ENCODE peak calls at places on chromosomes 1 and 21, in six cellular contexts. One of them, this sample, is unnamed.

GRCh38 chr1:42966688-42967609 is 8.3 kb upstream of the SLC2A1 start:
- DNase-seq in heart right ventricle: no peak
- DNase-seq in CD4-positive, CD25-positive, alpha-beta regulatory T cell: no peak
- DNase-seq in naive thymus-derived CD4-positive, alpha-beta T cell: no peak
- DNase-seq in effector memory CD4-positive, alpha-beta T cell: no peak
- DNase-seq in right atrium auricular region: no peak
- DNase-seq in this sample: peak

GRCh38 chr1:36091141-36091540 is 2.4 kb downstream of the ADPRS start:
- DNase-seq in naive thymus-derived CD4-positive, alpha-beta T cell: no peak
- DNase-seq in right atrium auricular region: no peak
- DNase-seq in heart right ventricle: no peak
- DNase-seq in effector memory CD4-positive, alpha-beta T cell: no peak
- DNase-seq in CD4-positive, CD25-positive, alpha-beta regulatory T cell: no peak
- DNase-seq in this sample: no peak

GRCh38 chr1:218546314-218546713 is 201.2 kb downstream of the TGFB2 start:
- DNase-seq in effector memory CD4-positive, alpha-beta T cell: no peak
- DNase-seq in CD4-positive, CD25-positive, alpha-beta regulatory T cell: no peak
- DNase-seq in right atrium auricular region: no peak
- DNase-seq in heart right ventricle: no peak
- DNase-seq in naive thymus-derived CD4-positive, alpha-beta T cell: no peak
- DNase-seq in this sample: no peak

GRCh38 chr21:29390778-29391177 is 92.1 kb downstream of the BACH1 start:
- DNase-seq in heart right ventricle: no peak
- DNase-seq in right atrium auricular region: no peak
- DNase-seq in effector memory CD4-positive, alpha-beta T cell: no peak
- DNase-seq in naive thymus-derived CD4-positive, alpha-beta T cell: no peak
- DNase-seq in CD4-positive, CD25-positive, alpha-beta regulatory T cell: no peak
- DNase-seq in this sample: no peak

GRCh38 chr1:6956488-6957159 is 171.4 kb downstream of the CAMTA1 start:
- DNase-seq in effector memory CD4-positive, alpha-beta T cell: no peak
- DNase-seq in right atrium auricular region: no peak
- DNase-seq in CD4-positive, CD25-positive, alpha-beta regulatory T cell: no peak
- DNase-seq in naive thymus-derived CD4-positive, alpha-beta T cell: no peak
- DNase-seq in heart right ventricle: no peak
- DNase-seq in this sample: no peak

GRCh38 chr1:29579821-29580425 is 343.6 kb downstream of the PTPRU start:
- DNase-seq in right atrium auricular region: no peak
- DNase-seq in effector memory CD4-positive, alpha-beta T cell: no peak
- DNase-seq in naive thymus-derived CD4-positive, alpha-beta T cell: no peak
- DNase-seq in CD4-positive, CD25-positive, alpha-beta regulatory T cell: no peak
- DNase-seq in heart right ventricle: no peak
- DNase-seq in this sample: no peak

GRCh38 chr1:10210841-10211804 is 753 bp downstream of the KIF1B start:
- DNase-seq in right atrium auricular region: peak
- DNase-seq in CD4-positive, CD25-positive, alpha-beta regulatory T cell: peak
- DNase-seq in effector memory CD4-positive, alpha-beta T cell: no peak
- DNase-seq in heart right ventricle: peak
- DNase-seq in naive thymus-derived CD4-positive, alpha-beta T cell: no peak
- DNase-seq in this sample: peak

GRCh38 chr1:93777255-93777654 is 95.6 kb upstream of the BCAR3 start:
- DNase-seq in heart right ventricle: no peak
- DNase-seq in effector memory CD4-positive, alpha-beta T cell: no peak
- DNase-seq in CD4-positive, CD25-positive, alpha-beta regulatory T cell: no peak
- DNase-seq in naive thymus-derived CD4-positive, alpha-beta T cell: no peak
- DNase-seq in right atrium auricular region: no peak
- DNase-seq in this sample: no peak

GRCh38 chr1:235426143-235426542 is 58.9 kb downstream of the TBCE start:
- DNase-seq in right atrium auricular region: no peak
- DNase-seq in effector memory CD4-positive, alpha-beta T cell: no peak
- DNase-seq in CD4-positive, CD25-positive, alpha-beta regulatory T cell: no peak
- DNase-seq in heart right ventricle: no peak
- DNase-seq in naive thymus-derived CD4-positive, alpha-beta T cell: no peak
- DNase-seq in this sample: no peak

GRCh38 chr1:212635141-212635601 is 26.6 kb downstream of the ATF3 start:
- DNase-seq in right atrium auricular region: no peak
- DNase-seq in heart right ventricle: no peak
- DNase-seq in CD4-positive, CD25-positive, alpha-beta regulatory T cell: no peak
- DNase-seq in effector memory CD4-positive, alpha-beta T cell: no peak
- DNase-seq in naive thymus-derived CD4-positive, alpha-beta T cell: no peak
- DNase-seq in this sample: no peak

GRCh38 chr21:45281411-45282282 is 6.0 kb downstream of the POFUT2 start:
- DNase-seq in right atrium auricular region: no peak
- DNase-seq in naive thymus-derived CD4-positive, alpha-beta T cell: no peak
- DNase-seq in effector memory CD4-positive, alpha-beta T cell: no peak
- DNase-seq in heart right ventricle: no peak
- DNase-seq in CD4-positive, CD25-positive, alpha-beta regulatory T cell: no peak
- DNase-seq in this sample: no peak

GRCh38 chr1:166590161-166590560 is 249.1 kb upstream of the POGK start:
- DNase-seq in naive thymus-derived CD4-positive, alpha-beta T cell: no peak
- DNase-seq in heart right ventricle: no peak
- DNase-seq in CD4-positive, CD25-positive, alpha-beta regulatory T cell: no peak
- DNase-seq in effector memory CD4-positive, alpha-beta T cell: no peak
- DNase-seq in right atrium auricular region: no peak
- DNase-seq in this sample: no peak

GRCh38 chr21:16055012-16055411 is 325.2 kb downstream of the USP25 start:
- DNase-seq in right atrium auricular region: no peak
- DNase-seq in heart right ventricle: no peak
- DNase-seq in naive thymus-derived CD4-positive, alpha-beta T cell: no peak
- DNase-seq in CD4-positive, CD25-positive, alpha-beta regulatory T cell: no peak
- DNase-seq in effector memory CD4-positive, alpha-beta T cell: no peak
- DNase-seq in this sample: no peak

GRCh38 chr1:247517795-247518612 is 18.2 kb downstream of the OR2C3 start:
- DNase-seq in CD4-positive, CD25-positive, alpha-beta regulatory T cell: no peak
- DNase-seq in naive thymus-derived CD4-positive, alpha-beta T cell: no peak
- DNase-seq in effector memory CD4-positive, alpha-beta T cell: no peak
- DNase-seq in right atrium auricular region: no peak
- DNase-seq in heart right ventricle: no peak
- DNase-seq in this sample: peak

GRCh38 chr1:99598738-99599411 is 47.0 kb upstream of the PALMD start:
- DNase-seq in naive thymus-derived CD4-positive, alpha-beta T cell: no peak
- DNase-seq in effector memory CD4-positive, alpha-beta T cell: no peak
- DNase-seq in heart right ventricle: no peak
- DNase-seq in CD4-positive, CD25-positive, alpha-beta regulatory T cell: no peak
- DNase-seq in right atrium auricular region: no peak
- DNase-seq in this sample: no peak

GRCh38 chr1:40861227-40862003 is 748 bp downstream of the CITED4 start:
- DNase-seq in effector memory CD4-positive, alpha-beta T cell: no peak
- DNase-seq in CD4-positive, CD25-positive, alpha-beta regulatory T cell: peak
- DNase-seq in right atrium auricular region: no peak
- DNase-seq in heart right ventricle: peak
- DNase-seq in naive thymus-derived CD4-positive, alpha-beta T cell: peak
- DNase-seq in this sample: peak

GRCh38 chr1:229714964-229715603 is 89.0 kb downstream of the URB2 start:
- DNase-seq in CD4-positive, CD25-positive, alpha-beta regulatory T cell: peak
- DNase-seq in right atrium auricular region: no peak
- DNase-seq in naive thymus-derived CD4-positive, alpha-beta T cell: no peak
- DNase-seq in effector memory CD4-positive, alpha-beta T cell: peak
- DNase-seq in heart right ventricle: no peak
- DNase-seq in this sample: no peak

GRCh38 chr1:41454406-41454805 is 30.1 kb downstream of the EDN2 start:
- DNase-seq in effector memory CD4-positive, alpha-beta T cell: no peak
- DNase-seq in naive thymus-derived CD4-positive, alpha-beta T cell: no peak
- DNase-seq in heart right ventricle: no peak
- DNase-seq in CD4-positive, CD25-positive, alpha-beta regulatory T cell: no peak
- DNase-seq in right atrium auricular region: no peak
- DNase-seq in this sample: no peak

GRCh38 chr1:216722841-216723240 is 388 bp downstream of the ESRRG start:
- DNase-seq in right atrium auricular region: no peak
- DNase-seq in naive thymus-derived CD4-positive, alpha-beta T cell: no peak
- DNase-seq in heart right ventricle: no peak
- DNase-seq in effector memory CD4-positive, alpha-beta T cell: no peak
- DNase-seq in CD4-positive, CD25-positive, alpha-beta regulatory T cell: no peak
- DNase-seq in this sample: no peak

GRCh38 chr1:24108334-24109165 is 3.4 kb downstream of the MYOM3 start:
- DNase-seq in CD4-positive, CD25-positive, alpha-beta regulatory T cell: no peak
- DNase-seq in right atrium auricular region: no peak
- DNase-seq in heart right ventricle: no peak
- DNase-seq in effector memory CD4-positive, alpha-beta T cell: no peak
- DNase-seq in naive thymus-derived CD4-positive, alpha-beta T cell: no peak
- DNase-seq in this sample: no peak

GRCh38 chr1:96366516-96366915 is 355.1 kb upstream of the PTBP2 start:
- DNase-seq in heart right ventricle: no peak
- DNase-seq in right atrium auricular region: no peak
- DNase-seq in effector memory CD4-positive, alpha-beta T cell: no peak
- DNase-seq in naive thymus-derived CD4-positive, alpha-beta T cell: no peak
- DNase-seq in CD4-positive, CD25-positive, alpha-beta regulatory T cell: no peak
- DNase-seq in this sample: no peak

GRCh38 chr1:53568540-53568939 is 109.3 kb downstream of the DMRTB1 start:
- DNase-seq in effector memory CD4-positive, alpha-beta T cell: no peak
- DNase-seq in heart right ventricle: no peak
- DNase-seq in right atrium auricular region: no peak
- DNase-seq in naive thymus-derived CD4-positive, alpha-beta T cell: no peak
- DNase-seq in CD4-positive, CD25-positive, alpha-beta regulatory T cell: no peak
- DNase-seq in this sample: no peak

GRCh38 chr1:211153932-211154331 is 20.0 kb upstream of the KCNH1 start:
- DNase-seq in right atrium auricular region: no peak
- DNase-seq in effector memory CD4-positive, alpha-beta T cell: no peak
- DNase-seq in naive thymus-derived CD4-positive, alpha-beta T cell: no peak
- DNase-seq in CD4-positive, CD25-positive, alpha-beta regulatory T cell: no peak
- DNase-seq in heart right ventricle: no peak
- DNase-seq in this sample: no peak

GRCh38 chr21:14533555-14534400 is 12.3 kb downstream of the SAMSN1 start:
- DNase-seq in CD4-positive, CD25-positive, alpha-beta regulatory T cell: peak
- DNase-seq in right atrium auricular region: no peak
- DNase-seq in effector memory CD4-positive, alpha-beta T cell: peak
- DNase-seq in naive thymus-derived CD4-positive, alpha-beta T cell: no peak
- DNase-seq in heart right ventricle: no peak
- DNase-seq in this sample: no peak

GRCh38 chr21:18350216-18350615 is 53.4 kb downstream of the TMPRSS15 start:
- DNase-seq in right atrium auricular region: no peak
- DNase-seq in heart right ventricle: no peak
- DNase-seq in naive thymus-derived CD4-positive, alpha-beta T cell: no peak
- DNase-seq in effector memory CD4-positive, alpha-beta T cell: no peak
- DNase-seq in CD4-positive, CD25-positive, alpha-beta regulatory T cell: no peak
- DNase-seq in this sample: no peak

GRCh38 chr21:44926364-44927101 is 5.8 kb upstream of the ITGB2 start:
- DNase-seq in heart right ventricle: no peak
- DNase-seq in right atrium auricular region: no peak
- DNase-seq in effector memory CD4-positive, alpha-beta T cell: peak
- DNase-seq in CD4-positive, CD25-positive, alpha-beta regulatory T cell: peak
- DNase-seq in naive thymus-derived CD4-positive, alpha-beta T cell: peak
- DNase-seq in this sample: peak

GRCh38 chr21:44829507-44830092 is 11.7 kb upstream of the SUMO3 start:
- DNase-seq in naive thymus-derived CD4-positive, alpha-beta T cell: no peak
- DNase-seq in effector memory CD4-positive, alpha-beta T cell: no peak
- DNase-seq in right atrium auricular region: no peak
- DNase-seq in heart right ventricle: no peak
- DNase-seq in CD4-positive, CD25-positive, alpha-beta regulatory T cell: no peak
- DNase-seq in this sample: no peak

GRCh38 chr21:42459065-42459430 is 37.0 kb downstream of the RSPH1 start:
- DNase-seq in right atrium auricular region: no peak
- DNase-seq in effector memory CD4-positive, alpha-beta T cell: no peak
- DNase-seq in heart right ventricle: no peak
- DNase-seq in CD4-positive, CD25-positive, alpha-beta regulatory T cell: no peak
- DNase-seq in naive thymus-derived CD4-positive, alpha-beta T cell: no peak
- DNase-seq in this sample: no peak

GRCh38 chr1:40316595-40317393 is at the start of gene COL9A2:
- DNase-seq in naive thymus-derived CD4-positive, alpha-beta T cell: peak
- DNase-seq in right atrium auricular region: no peak
- DNase-seq in CD4-positive, CD25-positive, alpha-beta regulatory T cell: peak
- DNase-seq in heart right ventricle: no peak
- DNase-seq in effector memory CD4-positive, alpha-beta T cell: peak
- DNase-seq in this sample: no peak

GRCh38 chr1:32703479-32704291 is 1.1 kb upstream of the SYNC start:
- DNase-seq in effector memory CD4-positive, alpha-beta T cell: no peak
- DNase-seq in CD4-positive, CD25-positive, alpha-beta regulatory T cell: no peak
- DNase-seq in naive thymus-derived CD4-positive, alpha-beta T cell: no peak
- DNase-seq in right atrium auricular region: no peak
- DNase-seq in heart right ventricle: peak
- DNase-seq in this sample: peak
- H3K4me3 ChIP-seq in effector memory CD4-positive, alpha-beta T cell: peak
- H3K4me3 ChIP-seq in CD4-positive, CD25-positive, alpha-beta regulatory T cell: no peak
- H3K4me3 ChIP-seq in naive thymus-derived CD4-positive, alpha-beta T cell: no peak
- H3K4me3 ChIP-seq in right atrium auricular region: peak
- H3K4me3 ChIP-seq in heart right ventricle: peak
- H3K4me3 ChIP-seq in this sample: peak

DNA sequence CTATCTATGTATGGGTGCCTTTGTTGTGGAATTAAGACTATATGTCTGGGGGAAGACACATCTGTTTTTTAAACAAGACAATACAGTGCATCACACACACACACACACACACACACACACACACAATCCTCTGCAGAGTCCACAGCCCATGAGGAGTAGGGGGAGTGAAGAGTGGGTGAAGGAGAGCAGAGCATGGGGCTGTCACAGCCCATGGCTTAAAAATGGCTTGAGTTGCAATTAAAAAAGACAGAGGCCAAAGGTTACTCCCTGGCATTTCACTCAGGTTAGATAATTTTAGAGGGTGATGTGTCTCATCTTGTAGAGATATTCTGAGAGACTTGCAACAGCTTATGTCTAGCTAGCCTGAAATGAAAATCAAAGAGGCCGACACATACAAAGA is 176.5 kb upstream of the PLXNA2 start:
- DNase-seq in right atrium auricular region: no peak
- DNase-seq in CD4-positive, CD25-positive, alpha-beta regulatory T cell: no peak
- DNase-seq in heart right ventricle: no peak
- DNase-seq in effector memory CD4-positive, alpha-beta T cell: no peak
- DNase-seq in naive thymus-derived CD4-positive, alpha-beta T cell: no peak
- DNase-seq in this sample: no peak
- H3K27ac ChIP-seq in right atrium auricular region: no peak
- H3K27ac ChIP-seq in CD4-positive, CD25-positive, alpha-beta regulatory T cell: no peak
- H3K27ac ChIP-seq in heart right ventricle: no peak
- H3K27ac ChIP-seq in effector memory CD4-positive, alpha-beta T cell: no peak
- H3K27ac ChIP-seq in naive thymus-derived CD4-positive, alpha-beta T cell: no peak
- H3K27ac ChIP-seq in this sample: no peak

DNA sequence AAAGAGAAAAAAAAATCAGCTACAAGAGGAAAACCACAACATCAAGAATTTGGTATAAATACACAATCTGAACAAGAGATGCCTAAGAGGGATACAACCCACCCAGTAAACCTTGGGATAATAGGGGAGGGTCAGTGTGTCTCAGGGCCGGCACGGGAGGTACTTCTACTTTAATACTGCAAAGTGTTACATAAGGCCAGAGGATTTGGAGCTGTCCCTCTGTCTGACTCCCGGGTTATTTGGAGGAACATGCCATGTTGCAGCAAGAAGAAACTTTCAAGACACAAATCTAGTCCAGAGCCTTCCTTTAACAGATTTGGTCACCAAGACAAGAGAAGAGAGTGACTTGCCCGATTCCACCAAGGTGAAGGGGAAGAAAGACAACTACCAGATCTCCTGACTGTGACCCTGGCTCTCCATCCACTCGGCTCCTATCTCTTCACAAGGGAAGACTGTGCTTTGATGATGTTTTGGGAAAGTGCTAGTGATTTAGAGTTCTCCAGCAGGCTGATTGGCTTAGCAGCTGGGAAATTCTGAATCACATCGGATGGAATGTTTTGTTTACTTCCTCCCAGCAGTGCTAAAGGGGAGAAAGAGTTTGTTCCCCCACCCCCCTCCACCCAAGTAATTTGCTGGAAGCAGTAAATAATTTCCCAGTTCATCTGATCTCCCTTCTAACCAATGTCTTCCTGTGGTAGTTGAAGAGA is 29.3 kb downstream of the SGIP1 start:
- DNase-seq in naive thymus-derived CD4-positive, alpha-beta T cell: no peak
- DNase-seq in right atrium auricular region: peak
- DNase-seq in heart right ventricle: peak
- DNase-seq in effector memory CD4-positive, alpha-beta T cell: no peak
- DNase-seq in CD4-positive, CD25-positive, alpha-beta regulatory T cell: no peak
- DNase-seq in this sample: no peak
- H3K4me3 ChIP-seq in naive thymus-derived CD4-positive, alpha-beta T cell: no peak
- H3K4me3 ChIP-seq in right atrium auricular region: no peak
- H3K4me3 ChIP-seq in heart right ventricle: no peak
- H3K4me3 ChIP-seq in effector memory CD4-positive, alpha-beta T cell: no peak
- H3K4me3 ChIP-seq in CD4-positive, CD25-positive, alpha-beta regulatory T cell: no peak
- H3K4me3 ChIP-seq in this sample: no peak

GRCh38 chr1:181777812-181778211 is 283.7 kb downstream of the ZNF648 start:
- DNase-seq in right atrium auricular region: no peak
- DNase-seq in naive thymus-derived CD4-positive, alpha-beta T cell: no peak
- DNase-seq in heart right ventricle: no peak
- DNase-seq in effector memory CD4-positive, alpha-beta T cell: no peak
- DNase-seq in CD4-positive, CD25-positive, alpha-beta regulatory T cell: no peak
- DNase-seq in this sample: no peak
- H3K27ac ChIP-seq in right atrium auricular region: no peak
- H3K27ac ChIP-seq in naive thymus-derived CD4-positive, alpha-beta T cell: no peak
- H3K27ac ChIP-seq in heart right ventricle: no peak
- H3K27ac ChIP-seq in effector memory CD4-positive, alpha-beta T cell: no peak
- H3K27ac ChIP-seq in CD4-positive, CD25-positive, alpha-beta regulatory T cell: no peak
- H3K27ac ChIP-seq in this sample: no peak